ENCODE peak calls at places on chromosomes 11 and 22, in four cellular contexts. M is choroid plexus epithelial cell; V is T1000; J is stimulated activated CD4-positive, alpha-beta T cell treated with anti-CD3 and anti-CD28 coated beads, Interleukin-4, amount 100 ng/mL, for 48 hours. Y is an unnamed sample.

GRCh38 chr11:75276696-75277095 is 36.1 kb downstream of the TPBGL start:
- DNase-seq in M (no peak), V (no peak), J (no peak), Y (peak)

GRCh38 chr22:24695958-24696511 is 78.5 kb downstream of the PIWIL3 start:
- DNase-seq in V (no peak), M (peak), J (no peak), Y (no peak)

GRCh38 chr11:74680035-74680671 is 51.1 kb downstream of the CHRDL2 start:
- DNase-seq in V (no peak), J (no peak), M (no peak), Y (no peak)

GRCh38 chr11:110366234-110366633 is 63.5 kb upstream of the FDX1 start:
- DNase-seq in J (no peak), V (no peak), M (peak), Y (no peak)

GRCh38 chr22:18065256-18065655 is 12.5 kb upstream of the PEX26 start:
- DNase-seq in V (peak), J (no peak), M (no peak), Y (no peak)

GRCh38 chr11:119590651-119591308 is 138.2 kb downstream of the NECTIN1 start:
- DNase-seq in J (no peak), V (no peak), M (no peak), Y (no peak)

GRCh38 chr11:128859563-128860441 is 7.3 kb downstream of the KCNJ1 start:
- DNase-seq in J (peak), V (no peak), M (peak), Y (no peak)

GRCh38 chr22:17348464-17349103 is 20.7 kb upstream of the CECR2 start:
- DNase-seq in M (no peak), V (no peak), J (no peak), Y (no peak)

GRCh38 chr11:123438191-123438627 is 8.1 kb downstream of the GRAMD1B start:
- DNase-seq in J (no peak), M (no peak), V (no peak), Y (no peak)

GRCh38 chr11:27926981-27927481 is 180.9 kb downstream of the KIF18A start:
- DNase-seq in V (peak), J (no peak), M (peak), Y (no peak)

GRCh38 chr11:86484164-86484794 is 109.6 kb downstream of the CCDC81 start:
- DNase-seq in V (peak), J (no peak), M (peak), Y (no peak)

GRCh38 chr11:128512478-128513127 is 74.8 kb downstream of the ETS1 start:
- DNase-seq in J (no peak), V (no peak), M (no peak), Y (no peak)

GRCh38 chr11:2708757-2709281 is 9.0 kb upstream of the KCNQ1OT1 start:
- DNase-seq in V (no peak), J (no peak), M (peak), Y (no peak)

GRCh38 chr11:1138053-1138452 is 19.7 kb upstream of the MUC5AC start:
- DNase-seq in M (peak), V (no peak), J (no peak), Y (no peak)

GRCh38 chr11:19359425-19360000 is 118.8 kb upstream of the E2F8 start:
- DNase-seq in V (no peak), M (peak), J (no peak), Y (no peak)

GRCh38 chr11:117589024-117589423 is 208.0 kb downstream of the DSCAML1 start:
- DNase-seq in J (no peak), M (no peak), V (no peak), Y (no peak)

GRCh38 chr11:14380947-14381555 is 22.1 kb upstream of the RRAS2 start:
- DNase-seq in J (peak), M (peak), V (no peak), Y (no peak)

GRCh38 chr22:36728505-36728904 is 25.0 kb upstream of the CACNG2 start:
- DNase-seq in J (no peak), M (no peak), V (no peak), Y (no peak)

GRCh38 chr22:50044485-50045143 is 13.5 kb downstream of the TTLL8 start:
- DNase-seq in M (no peak), V (no peak), J (no peak), Y (no peak)

GRCh38 chr22:30182833-30183232 is 63.7 kb downstream of the LIF start:
- DNase-seq in V (no peak), J (no peak), M (no peak), Y (no peak)

GRCh38 chr11:94975599-94975998 is 2.1 kb downstream of the KDM4D start:
- DNase-seq in J (no peak), M (no peak), V (no peak), Y (no peak)

GRCh38 chr22:35561796-35562526 is 21.3 kb downstream of the RASD2 start:
- DNase-seq in M (peak), V (peak), J (no peak), Y (no peak)

GRCh38 chr11:7548659-7549283 is 35.0 kb downstream of the PPFIBP2 start:
- DNase-seq in V (no peak), M (no peak), J (peak), Y (no peak)

GRCh38 chr22:48750282-48750681 is 1077.4 kb downstream of the BRD1 start:
- DNase-seq in M (no peak), V (no peak), J (no peak), Y (no peak)

GRCh38 chr22:39317756-39318506 is 1.5 kb downstream of the RPL3 start:
- DNase-seq in M (peak), J (no peak), V (no peak), Y (no peak)